ENCODE peak calls at places on chromosomes 11 and 22, in nine cellular contexts. U is activated CD8-positive, alpha-beta T cell treated with anti-CD3 and anti-CD28 coated beads, Interleukin-2, amount 10 ng/mL, durations not matched to agents 7 days and 5 days; B is dermis microvascular lymphatic vessel endothelial cell; I is activated T-cell treated with anti-CD3 and anti-CD28 coated beads, Interleukin-2, amount 50 U/mL, for 4 hours; Y is GM12892; V is AG20443; W is Panc1; Q is pulmonary artery endothelial cell; A is HT1080. N is an unnamed sample.

GRCh38 chr22:48947636-48948035 is 880.0 kb downstream of the BRD1 start:
- DNase-seq in I (no peak), W (no peak), U (no peak), V (no peak), B (no peak), Q (no peak), A (no peak), Y (no peak), N (no peak)

GRCh38 chr11:76302707-76303395 is 78.1 kb downstream of the THAP12 start:
- DNase-seq in V (no peak), U (no peak), A (no peak), B (no peak), Y (no peak), Q (no peak), I (no peak), W (no peak), N (no peak)

GRCh38 chr22:46731246-46732040 is 6.6 kb downstream of the CERK start:
- DNase-seq in W (no peak), Q (no peak), A (no peak), B (no peak), I (no peak), Y (no peak), U (no peak), V (peak), N (peak)

GRCh38 chr22:27674524-27674923 is 127.0 kb downstream of the MN1 start:
- DNase-seq in V (no peak), W (no peak), B (no peak), Q (no peak), I (no peak), Y (no peak), U (no peak), A (no peak), N (no peak)

GRCh38 chr11:36386411-36386810 is 90.3 kb downstream of the PRR5L start:
- DNase-seq in Q (no peak), I (no peak), U (no peak), V (no peak), Y (no peak), B (no peak), A (no peak), W (no peak), N (no peak)

GRCh38 chr22:26646158-26646557 is 11.2 kb upstream of the MIAT start:
- DNase-seq in W (no peak), U (no peak), A (no peak), Y (no peak), I (no peak), Q (no peak), B (no peak), V (peak), N (peak)

GRCh38 chr11:115201121-115201792 is 303.0 kb downstream of the CADM1 start:
- DNase-seq in U (no peak), A (peak), Q (no peak), I (no peak), V (peak), Y (no peak), B (no peak), W (no peak), N (no peak)

GRCh38 chr11:116605543-116605942 is 167.2 kb downstream of the BUD13 start:
- DNase-seq in U (peak), B (peak), I (no peak), V (no peak), A (peak), Y (no peak), W (no peak), Q (no peak), N (peak)

N was measured in retina.